ENCODE peak calls at places on chromosomes 6 and 20, in ten cellular contexts. N is MV-4-11, D is HFF-Myc, R is HCEC 1CT, A is A549, B is sciatic nerve, X is endothelial cell of umbilical vein, F is fibroblast of pulmonary artery, U is Caki2, W is H7. Y is an unnamed sample.
A peak's percentile ranks its signal among the peaks of the same experiment; 100 is the strongest.

GRCh38 chr6:1890071-1890470 is 280.4 kb downstream of the FOXC1 start:
- DNase-seq in B (no peak), W (no peak), F (peak; percentile 45), R (no peak), A (no peak), X (no peak), U (no peak), N (peak; percentile 27), D (no peak), Y (no peak)

GRCh38 chr20:39111359-39112195 is 149.4 kb downstream of the DHX35 start:
- DNase-seq in B (no peak), F (no peak), A (no peak), U (no peak), R (no peak), D (no peak), X (no peak), W (no peak), N (no peak), Y (no peak)

GRCh38 chr6:14130431-14131075 is 13.0 kb downstream of the CD83 start:
- DNase-seq in D (no peak), R (no peak), A (no peak), B (no peak), F (no peak), U (peak; percentile 55), W (no peak), N (no peak), X (no peak), Y (no peak)

GRCh38 chr6:39812853-39813533 is 20.8 kb downstream of the DAAM2 start:
- DNase-seq in X (no peak), R (no peak), B (peak; percentile 78), U (no peak), W (no peak), D (peak; percentile 83), F (peak; percentile 83), N (no peak), A (no peak), Y (no peak)

GRCh38 chr6:39769012-39769411 is 23.2 kb upstream of the DAAM2 start:
- DNase-seq in R (no peak), X (no peak), B (no peak), D (no peak), F (no peak), N (no peak), W (no peak), U (no peak), A (no peak), Y (no peak)

GRCh38 chr20:51014797-51015722 is 7.8 kb downstream of the KCNG1 start:
- DNase-seq in B (no peak), D (peak; percentile 55), W (peak; percentile 94), A (peak; percentile 84), X (peak; percentile 49), F (peak; percentile 75), N (no peak), R (peak; percentile 59), U (peak; percentile 58), Y (no peak)

GRCh38 chr20:49179368-49180277 is 8.5 kb downstream of the STAU1 start:
- DNase-seq in D (no peak), F (no peak), N (no peak), B (no peak), R (no peak), A (no peak), X (peak; percentile 28), W (no peak), U (no peak), Y (no peak)

GRCh38 chr20:16419138-16419715 is 154.0 kb downstream of the KIF16B start:
- DNase-seq in F (no peak), A (no peak), W (no peak), B (no peak), U (no peak), D (no peak), X (no peak), R (no peak), N (no peak), Y (no peak)

GRCh38 chr6:157726892-157727628 is 96.0 kb upstream of the SNX9 start:
- DNase-seq in N (no peak), F (no peak), D (no peak), U (no peak), X (peak; percentile 75), W (no peak), B (peak; percentile 85), R (no peak), A (no peak), Y (no peak)

GRCh38 chr20:59780494-59781185 is 152.8 kb downstream of the SYCP2 start:
- DNase-seq in D (no peak), U (no peak), R (no peak), X (no peak), B (no peak), F (no peak), A (no peak), N (peak; percentile 9), W (peak; percentile 6), Y (no peak)

GRCh38 chr6:112222111-112222726 is 32.1 kb downstream of the LAMA4 start:
- DNase-seq in W (no peak), X (no peak), N (no peak), R (peak; percentile 90), D (no peak), A (no peak), U (no peak), B (no peak), F (peak; percentile 60), Y (no peak)

GRCh38 chr20:62723351-62723750 is 14.7 kb downstream of the NTSR1 start:
- DNase-seq in W (no peak), D (no peak), U (no peak), F (no peak), A (no peak), B (no peak), N (no peak), R (no peak), X (peak; percentile 50), Y (no peak)

GRCh38 chr6:54286141-54286540 is 22.1 kb upstream of the TINAG start:
- DNase-seq in R (peak; percentile 24), A (no peak), F (no peak), W (no peak), D (no peak), B (no peak), N (no peak), X (no peak), U (no peak), Y (no peak)

GRCh38 chr6:154579046-154579823 is 68.8 kb upstream of the CNKSR3 start:
- DNase-seq in N (no peak), F (peak; percentile 16), R (no peak), X (no peak), U (no peak), D (no peak), A (no peak), B (no peak), W (no peak), Y (no peak)

GRCh38 chr6:117232191-117232590 is 33.2 kb upstream of the VGLL2 start:
- DNase-seq in N (no peak), W (no peak), X (no peak), R (peak; percentile 55), B (no peak), U (no peak), A (no peak), F (no peak), D (no peak), Y (no peak)

GRCh38 chr6:136350914-136351313 is 61.3 kb upstream of the BCLAF1 start:
- DNase-seq in D (no peak), W (no peak), X (no peak), A (no peak), U (no peak), F (no peak), R (no peak), B (no peak), N (no peak), Y (no peak)

GRCh38 chr6:97443408-97444080 is 160.5 kb upstream of the MMS22L start:
- DNase-seq in R (no peak), U (no peak), A (no peak), N (no peak), D (no peak), X (no peak), F (no peak), W (peak; percentile 2), B (no peak), Y (no peak)

GRCh38 chr20:33689973-33690372 is 3.8 kb upstream of the E2F1 start:
- DNase-seq in R (no peak), F (peak; percentile 77), B (no peak), W (no peak), D (no peak), X (peak; percentile 72), A (no peak), U (peak; percentile 8), N (peak; percentile 96), Y (no peak)